ENCODE peak calls at places on chromosome 1, in ten cellular contexts. O is mammary epithelial cell; A is DND-41; C is SK-N-SH; E is fibroblast of lung; N is CD8-positive, alpha-beta T cell; D is PC-3; H is right cardiac atrium; I is SJSA1; X is brain microvascular endothelial cell. W is an unnamed sample.

GRCh38 chr1:14924012-14924452 is 229.5 kb upstream of the TMEM51 start:
- DNase-seq in O (peak; percentile 53), A (peak; percentile 64), C (peak; percentile 95), E (peak; percentile 61), N (peak; percentile 4), D (peak; percentile 31), H (peak; percentile 90), I (peak; percentile 18), X (no peak), W (peak; percentile 81)

GRCh38 chr1:230095938-230096337 is 28.9 kb downstream of the GALNT2 start:
- DNase-seq in O (no peak), A (no peak), C (no peak), E (no peak), N (no peak), D (no peak), H (no peak), I (no peak), X (no peak), W (no peak)

GRCh38 chr1:150970818-150971582 is 3.6 kb downstream of the CERS2 start:
- DNase-seq in O (no peak), A (no peak), C (no peak), E (peak; percentile 84), N (no peak), D (no peak), H (peak; percentile 90), I (no peak), X (no peak), W (peak; percentile 88)

GRCh38 chr1:180311011-180311730 is 81.1 kb downstream of the LHX4 start:
- DNase-seq in O (no peak), A (no peak), C (no peak), E (no peak), N (no peak), D (peak; percentile 72), H (no peak), I (peak; percentile 80), X (peak; percentile 50), W (no peak)

GRCh38 chr1:169527461-169528213 is 41.9 kb upstream of the SLC19A2 start:
- DNase-seq in O (no peak), A (no peak), C (no peak), E (peak; percentile 57), N (no peak), D (peak; percentile 28), H (no peak), I (no peak), X (no peak), W (no peak)

GRCh38 chr1:235866207-235866912 is at the start of gene LYST:
- DNase-seq in O (peak; percentile 65), A (peak; percentile 30), C (peak; percentile 65), E (peak; percentile 49), N (peak; percentile 37), D (peak; percentile 47), H (peak; percentile 70), I (peak; percentile 79), X (peak; percentile 50), W (peak; percentile 80)

GRCh38 chr1:201329801-201330200 is 46.5 kb downstream of the PKP1 start:
- DNase-seq in O (no peak), A (no peak), C (no peak), E (peak; percentile 16), N (no peak), D (no peak), H (no peak), I (no peak), X (no peak), W (peak; percentile 2)

GRCh38 chr1:202806845-202807366 is 1.3 kb downstream of the KDM5B start:
- DNase-seq in O (peak; percentile 26), A (no peak), C (no peak), E (peak; percentile 11), N (peak; percentile 3), D (peak; percentile 27), H (peak; percentile 62), I (no peak), X (no peak), W (peak; percentile 81)

GRCh38 chr1:23544444-23545389 is 13.7 kb upstream of the E2F2 start:
- DNase-seq in O (peak; percentile 67), A (peak; percentile 76), C (peak; percentile 78), E (peak; percentile 84), N (peak; percentile 61), D (peak; percentile 89), H (peak; percentile 86), I (peak; percentile 72), X (peak; percentile 81), W (peak; percentile 83)

GRCh38 chr1:4636186-4636585 is 18.2 kb upstream of the AJAP1 start:
- DNase-seq in O (no peak), A (no peak), C (no peak), E (no peak), N (no peak), D (no peak), H (peak; percentile 6), I (no peak), X (no peak), W (no peak)

GRCh38 chr1:42335809-42336518 is 929 bp upstream of the FOXJ3 start:
- DNase-seq in O (peak; percentile 71), A (no peak), C (no peak), E (peak; percentile 57), N (no peak), D (peak; percentile 56), H (no peak), I (peak; percentile 44), X (peak; percentile 36), W (no peak)

GRCh38 chr1:156474966-156475365 is 25.6 kb downstream of the MEF2D start:
- DNase-seq in O (no peak), A (no peak), C (no peak), E (no peak), N (no peak), D (no peak), H (no peak), I (no peak), X (no peak), W (peak; percentile 61)

GRCh38 chr1:1371741-1372711 is 3.0 kb downstream of the AURKAIP1 start:
- DNase-seq in O (no peak), A (peak; percentile 77), C (peak; percentile 93), E (peak; percentile 55), N (peak; percentile 74), D (peak; percentile 72), H (peak; percentile 90), I (peak; percentile 73), X (no peak), W (peak; percentile 77)

GRCh38 chr1:89464008-89464407 is 60.6 kb upstream of the LRRC8B start:
- DNase-seq in O (peak; percentile 82), A (peak; percentile 41), C (no peak), E (no peak), N (no peak), D (peak; percentile 64), H (no peak), I (no peak), X (no peak), W (no peak)

GRCh38 chr1:38082678-38083317 is 36.2 kb upstream of the POU3F1 start:
- DNase-seq in O (no peak), A (no peak), C (no peak), E (no peak), N (no peak), D (no peak), H (no peak), I (no peak), X (no peak), W (no peak)

GRCh38 chr1:161531986-161532875 is 7.9 kb downstream of the HSPA6 start:
- DNase-seq in O (no peak), A (no peak), C (no peak), E (peak; percentile 21), N (no peak), D (no peak), H (no peak), I (no peak), X (no peak), W (no peak)

GRCh38 chr1:24657781-24658180 is 14.7 kb downstream of the SRRM1 start:
- DNase-seq in O (no peak), A (no peak), C (no peak), E (no peak), N (no peak), D (no peak), H (no peak), I (no peak), X (no peak), W (no peak)

GRCh38 chr1:55363261-55363660 is 148.1 kb upstream of the USP24 start:
- DNase-seq in O (no peak), A (peak; percentile 67), C (no peak), E (peak; percentile 57), N (no peak), D (no peak), H (no peak), I (no peak), X (no peak), W (no peak)

GRCh38 chr1:9413877-9414213 is 121.2 kb downstream of the SPSB1 start:
- DNase-seq in O (no peak), A (no peak), C (no peak), E (no peak), N (no peak), D (no peak), H (peak; percentile 86), I (no peak), X (no peak), W (peak; percentile 89)
- H3K4me3 ChIP-seq in O (no peak overlapping the region), A (no peak overlapping the region), C (no peak overlapping the region), E (no peak overlapping the region), N (no peak overlapping the region), D (no peak overlapping the region), H (no peak overlapping the region), I (no peak overlapping the region), X (no peak overlapping the region), W (no peak overlapping the region)

GRCh38 chr1:200051620-200052019 is 24.1 kb downstream of the NR5A2 start:
- DNase-seq in O (no peak), A (no peak), C (no peak), E (no peak), N (no peak), D (no peak), H (no peak), I (no peak), X (no peak), W (no peak)
- H3K27ac ChIP-seq in O (no peak overlapping the region), A (no peak overlapping the region), C (no peak overlapping the region), E (no peak overlapping the region), N (no peak overlapping the region), D (no peak overlapping the region), H (no peak overlapping the region), I (no peak overlapping the region), X (no peak overlapping the region), W (no peak overlapping the region)

GRCh38 chr1:68116643-68117235 is 66.3 kb upstream of the DIRAS3 start:
- DNase-seq in O (peak; percentile 28), A (peak; percentile 37), C (peak; percentile 44), E (peak; percentile 73), N (peak; percentile 29), D (peak; percentile 71), H (no peak), I (peak; percentile 37), X (peak; percentile 35), W (no peak)
- H3K4me3 ChIP-seq in O (no peak overlapping the region), A (no peak overlapping the region), C (no peak overlapping the region), E (no peak overlapping the region), N (no peak overlapping the region), D (no peak overlapping the region), H (no peak overlapping the region), I (no peak overlapping the region), X (no peak overlapping the region), W (no peak overlapping the region)

DNA sequence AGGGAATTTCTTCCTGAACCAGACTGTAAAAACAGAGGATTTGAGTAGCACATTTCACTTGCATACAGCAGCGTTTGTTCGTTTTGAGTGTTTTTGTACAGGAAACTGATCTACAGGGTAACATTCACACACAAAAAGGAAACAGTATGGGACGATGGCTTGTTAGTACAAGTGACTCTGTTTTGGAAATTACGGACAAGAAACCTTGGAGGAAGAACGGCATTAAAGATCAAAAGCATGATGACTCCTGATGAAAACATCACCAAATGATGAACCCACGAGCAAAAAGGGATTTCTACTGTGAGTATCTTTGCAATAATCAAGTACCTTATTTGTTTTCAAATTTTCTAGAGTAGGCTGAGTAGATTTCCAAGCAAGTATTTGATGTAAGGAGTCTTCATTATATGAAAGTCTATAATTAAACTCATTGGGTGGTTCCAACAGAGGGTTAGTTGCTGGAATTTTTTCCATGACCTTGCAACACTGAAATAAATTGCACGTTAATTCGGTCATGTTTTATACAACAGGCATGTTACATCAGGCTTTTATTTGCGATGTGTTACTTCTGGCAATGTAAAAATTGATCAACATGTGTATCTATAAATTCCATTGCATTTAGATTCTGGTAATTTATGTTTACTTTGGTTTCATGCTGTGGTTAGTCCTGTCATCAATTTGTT is 76.7 kb upstream of the KCNK2 start:
- DNase-seq in O (no peak), A (no peak), C (no peak), E (no peak), N (no peak), D (no peak), H (no peak), I (no peak), X (no peak), W (no peak)
- H3K27ac ChIP-seq in O (no peak overlapping the region), A (no peak overlapping the region), C (peak overlapping the region; percentile 70), E (no peak overlapping the region), N (no peak overlapping the region), D (no peak overlapping the region), H (no peak overlapping the region), I (no peak overlapping the region), X (no peak overlapping the region), W (no peak overlapping the region)